ENCODE peak calls at places on chromosomes 4 and X, in five cellular contexts. H, J, L, R and X are unnamed samples.

GRCh38 chrX:38816158-38816557 is 14.9 kb downstream of the MID1IP1 start:
- DNase-seq in J (no peak), L (no peak), H (no peak), R (no peak), X (no peak)

GRCh38 chr4:102531441-102531840 is 30.3 kb downstream of the NFKB1 start:
- DNase-seq in J (no peak), H (no peak), R (peak), L (no peak), X (no peak)

GRCh38 chr4:153521467-153521866 is 55.3 kb downstream of the TMEM131L start:
- DNase-seq in J (no peak), L (peak), H (no peak), R (no peak), X (no peak)

GRCh38 chrX:154448484-154448883 is 4.5 kb downstream of the FAM50A start:
- DNase-seq in H (no peak), L (no peak), R (no peak), J (no peak), X (no peak)

GRCh38 chr4:81486502-81486901 is 14.8 kb upstream of the RASGEF1B start:
- DNase-seq in J (no peak), H (no peak), R (no peak), L (no peak), X (no peak)

GRCh38 chr4:186669735-186670134 is 53.9 kb downstream of the FAT1 start:
- DNase-seq in L (no peak), J (no peak), H (no peak), R (peak), X (no peak)

GRCh38 chr4:74423101-74423500 is 21.8 kb upstream of the AREG start:
- DNase-seq in J (no peak), L (no peak), R (peak), H (no peak), X (peak)

GRCh38 chr4:153603258-153603657 is 80.8 kb upstream of the TLR2 start:
- DNase-seq in H (no peak), L (no peak), J (no peak), R (no peak), X (no peak)

GRCh38 chrX:48972214-48973164 is 845 bp upstream of the KCND1 start:
- DNase-seq in H (peak), J (no peak), R (peak), L (no peak), X (peak)

GRCh38 chr4:113086172-113086695 is 36.8 kb downstream of the ANK2 start:
- DNase-seq in L (no peak), H (no peak), J (no peak), R (no peak), X (no peak)

GRCh38 chr4:149095798-149096197 is 653.6 kb upstream of the NR3C2 start:
- DNase-seq in H (no peak), L (no peak), R (peak), J (no peak), X (peak)

GRCh38 chr4:183241322-183241640 is 78.8 kb downstream of the CLDN22 start:
- DNase-seq in H (no peak), L (no peak), J (no peak), R (peak), X (peak)

GRCh38 chrX:57282568-57282967 is 3.9 kb upstream of the FAAH2 start:
- DNase-seq in L (peak), H (no peak), R (no peak), J (no peak), X (no peak)

GRCh38 chr4:133868856-133869255 is 332.7 kb downstream of the PABPC4L start:
- DNase-seq in J (no peak), L (no peak), R (no peak), H (no peak), X (no peak)

DNA sequence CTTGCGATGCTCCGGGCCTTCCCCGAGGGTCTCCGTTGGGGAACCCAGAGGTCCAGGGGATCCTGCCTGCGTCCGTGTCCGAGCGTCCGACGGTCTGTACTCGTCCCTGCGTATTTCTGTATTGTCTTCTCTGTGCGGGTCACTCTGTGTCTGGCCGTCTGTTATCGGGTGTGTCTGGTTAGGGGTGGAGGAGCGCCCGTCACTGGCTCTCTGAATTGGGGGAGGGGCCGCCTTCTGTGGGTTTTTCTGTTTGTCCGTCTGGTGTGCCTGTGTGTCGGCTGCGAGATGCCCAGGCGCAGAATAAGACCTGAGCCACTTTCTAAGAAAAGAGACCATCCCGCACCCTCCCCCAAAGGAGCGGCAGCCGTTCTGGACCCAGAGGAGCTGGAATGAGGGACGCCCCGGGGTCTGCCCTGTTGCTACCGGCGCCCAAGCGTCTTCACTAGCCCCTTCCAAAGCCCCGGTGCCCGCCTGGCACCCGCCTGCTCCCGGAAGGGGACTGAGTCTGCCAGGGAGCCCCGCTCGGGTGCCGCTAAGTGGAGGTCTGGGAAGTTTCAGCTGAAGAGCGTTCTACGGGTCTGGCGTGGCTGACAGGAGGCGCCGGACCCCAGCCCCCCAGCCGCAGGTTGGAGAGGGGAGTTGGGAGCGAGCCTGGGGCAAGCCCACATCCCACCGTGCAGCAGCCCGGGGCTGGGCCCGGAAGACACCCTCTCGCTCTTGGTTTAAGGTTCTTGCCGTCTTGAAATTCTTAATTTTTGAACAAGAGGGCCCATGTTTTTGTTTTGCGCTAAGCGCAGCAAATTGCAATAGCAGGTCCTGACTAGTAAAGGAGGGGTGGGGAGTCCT is 1.0 kb upstream of the OTOP1 start:
- DNase-seq in R (no peak), H (no peak), L (no peak), J (no peak), X (no peak)
- H3K4me3 ChIP-seq in R (no peak), H (no peak), L (no peak), J (no peak), X (no peak)

DNA sequence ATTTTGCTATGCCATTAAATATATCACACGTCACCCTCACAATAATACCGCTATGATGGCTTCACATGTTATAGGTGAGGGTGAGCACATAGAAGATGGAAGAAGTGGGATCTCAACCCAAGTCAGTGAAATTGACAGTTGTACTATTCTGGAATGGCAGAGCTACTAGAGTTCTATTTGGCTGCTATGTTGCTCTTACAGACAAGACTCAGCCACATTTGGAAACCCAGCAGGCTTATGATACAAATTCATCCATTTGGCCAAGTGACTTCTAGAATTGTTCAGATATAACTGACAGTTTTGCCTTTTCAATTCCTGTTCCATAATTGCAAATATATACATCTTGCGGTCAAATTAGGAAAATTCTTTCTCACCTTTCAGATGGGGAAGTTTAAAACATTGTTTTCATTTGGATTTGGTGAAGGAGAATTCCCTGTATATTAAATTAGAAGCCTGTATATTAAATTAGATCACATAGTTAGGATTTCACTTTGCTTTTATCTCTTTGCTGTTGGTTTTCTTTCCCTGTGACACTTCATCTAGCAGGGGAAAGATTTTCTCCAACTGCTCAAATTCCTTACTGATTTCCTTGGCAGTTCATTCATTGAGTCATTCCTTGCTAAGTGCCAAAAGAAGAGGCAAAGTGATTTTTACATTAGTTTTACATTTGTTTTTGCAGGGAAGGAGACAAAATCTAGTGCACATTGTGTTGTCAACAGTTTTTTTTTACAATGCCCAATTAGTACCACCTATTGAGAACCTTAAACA is 120.6 kb upstream of the TBC1D9 start:
- DNase-seq in J (no peak), R (peak), L (no peak), H (no peak), X (peak)
- TF ChIP-seq CTCF in J (no peak), R (no peak), L (no peak), H (no peak), X (no peak)

GRCh38 chr4:155694100-155694785 is 27.6 kb downstream of the GUCY1A1 start:
- DNase-seq in R (no peak), L (no peak), H (no peak), J (no peak), X (no peak)

GRCh38 chr4:155701827-155702226 is 35.2 kb downstream of the GUCY1A1 start:
- DNase-seq in H (no peak), R (no peak), L (no peak), J (no peak), X (no peak)

GRCh38 chr4:155692361-155692760 is 25.7 kb downstream of the GUCY1A1 start:
- DNase-seq in R (no peak), J (no peak), L (no peak), H (no peak), X (no peak)

GRCh38 chr4:155692990-155693659 is 26.5 kb downstream of the GUCY1A1 start:
- DNase-seq in L (no peak), H (no peak), J (no peak), R (no peak), X (no peak)

GRCh38 chr4:155696226-155696625 is 29.6 kb downstream of the GUCY1A1 start:
- DNase-seq in J (no peak), R (no peak), L (no peak), H (no peak), X (no peak)
- H3K4me3 ChIP-seq in J (no peak), R (no peak), L (no peak), H (no peak), X (no peak)

GRCh38 chr4:72924814-72925213 is 144.7 kb downstream of the COX18 start:
- DNase-seq in R (no peak), J (no peak), H (no peak), L (no peak), X (no peak)
- TF ChIP-seq CTCF in R (no peak), J (no peak), H (no peak), L (no peak), X (no peak)